ENCODE peak calls at places on chromosomes 11 and 22, in ten cellular contexts. L is PC-3, Z is omental fat pad, T is keratinocyte, A is spleen, D is gastrocnemius medialis, B is cardiac fibroblast, P is heart left ventricle, J is sigmoid colon, O is upper lobe of right lung. N is an unnamed sample.

GRCh38 chr11:21398195-21398594 is 728.8 kb downstream of the NELL1 start:
- DNase-seq in B (no peak), A (no peak), P (no peak), D (no peak), L (no peak), Z (no peak), O (no peak), J (no peak), T (no peak), N (no peak)

GRCh38 chr22:45318168-45318557 is 8.4 kb downstream of the FAM118A start:
- DNase-seq in P (peak), Z (peak), D (no peak), J (peak), O (peak), B (peak), T (no peak), L (no peak), A (peak), N (peak)

GRCh38 chr22:24494535-24495364 is at the start of gene UPB1:
- DNase-seq in T (no peak), O (peak), B (no peak), A (no peak), D (no peak), J (no peak), P (no peak), L (no peak), Z (no peak), N (no peak)

GRCh38 chr11:109851780-109852390 is 241.3 kb upstream of the ZC3H12C start:
- DNase-seq in B (peak), D (no peak), O (no peak), Z (no peak), L (peak), T (no peak), J (no peak), A (no peak), P (no peak), N (no peak)

GRCh38 chr11:12050911-12051667 is 42.7 kb upstream of the DKK3 start:
- DNase-seq in D (no peak), T (no peak), J (no peak), A (no peak), L (no peak), Z (no peak), P (no peak), B (no peak), O (no peak), N (no peak)

GRCh38 chr11:4605057-4605456 is 3.0 kb downstream of the TRIM68 start:
- DNase-seq in A (no peak), D (no peak), B (no peak), L (no peak), O (no peak), Z (no peak), T (no peak), P (no peak), J (no peak), N (no peak)

GRCh38 chr22:25029181-25029580 is 76.7 kb downstream of the KIAA1671 start:
- DNase-seq in P (no peak), L (no peak), Z (no peak), O (no peak), T (no peak), B (no peak), A (no peak), D (no peak), J (no peak), N (no peak)

GRCh38 chr11:2096001-2096918 is 42.9 kb downstream of the IGF2 start:
- DNase-seq in P (no peak), B (peak), J (peak), A (peak), T (no peak), O (peak), Z (no peak), D (no peak), L (no peak), N (no peak)

GRCh38 chr11:100855466-100856067 is 168.5 kb downstream of the ARHGAP42 start:
- DNase-seq in T (no peak), Z (no peak), P (no peak), D (no peak), O (no peak), J (no peak), A (no peak), L (peak), B (peak), N (no peak)

GRCh38 chr11:57456960-57457642 is 3.2 kb upstream of the RTN4RL2 start:
- DNase-seq in Z (peak), P (peak), D (peak), A (peak), L (peak), J (peak), T (no peak), B (peak), O (peak), N (peak)

GRCh38 chr22:39825661-39826102 is 67.9 kb downstream of the ENTHD1 start:
- DNase-seq in P (no peak), B (no peak), Z (no peak), L (no peak), A (peak), D (no peak), O (no peak), T (no peak), J (no peak), N (no peak)

GRCh38 chr11:32829680-32830412 is at the start of gene PRRG4:
- DNase-seq in A (peak), L (peak), T (no peak), D (peak), B (peak), O (peak), P (peak), Z (no peak), J (peak), N (no peak)

DNA sequence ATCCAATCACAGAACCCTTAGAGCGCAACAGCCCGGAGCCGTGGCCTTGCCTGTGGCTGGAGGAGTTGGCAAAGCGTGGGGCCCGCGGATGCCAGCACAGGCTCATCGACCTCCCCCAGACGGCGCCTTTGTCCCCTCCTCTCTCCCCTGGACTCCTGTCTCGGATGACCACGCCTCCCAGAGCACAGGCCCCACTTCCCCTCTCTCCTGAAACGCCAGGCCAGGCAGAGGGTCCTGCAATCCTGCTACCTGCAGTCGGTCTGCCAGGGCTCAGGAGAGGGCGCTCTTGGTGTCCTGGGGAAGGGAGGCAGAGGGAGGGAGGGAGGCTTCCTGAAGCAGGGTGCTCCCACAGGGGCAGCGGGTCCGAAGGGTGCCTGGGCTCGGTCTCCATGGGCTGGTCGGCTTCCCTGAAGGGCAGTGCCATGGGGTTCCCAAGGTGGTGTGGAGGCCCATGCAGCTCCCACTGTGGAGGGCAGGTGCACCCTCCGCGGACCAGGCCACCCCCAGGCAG is 16.6 kb upstream of the TTLL12 start:
- DNase-seq in T (no peak), J (no peak), L (no peak), Z (no peak), P (no peak), A (no peak), B (no peak), O (peak), D (no peak), N (no peak)
- TF ChIP-seq CTCF in T (no peak), J (no peak), L (no peak), Z (no peak), P (no peak), A (no peak), B (no peak), O (no peak), D (no peak), N (no peak)

GRCh38 chr11:113563766-113564165 is 88.6 kb upstream of the DRD2 start:
- DNase-seq in O (no peak), B (no peak), L (peak), P (no peak), J (no peak), T (no peak), Z (no peak), D (no peak), A (no peak), N (no peak)

GRCh38 chr11:113567097-113567496 is 91.9 kb upstream of the DRD2 start:
- DNase-seq in O (no peak), B (no peak), T (no peak), J (no peak), L (no peak), D (no peak), Z (no peak), A (no peak), P (no peak), N (no peak)

GRCh38 chr11:113571531-113571930 is 96.3 kb upstream of the DRD2 start:
- DNase-seq in D (no peak), J (no peak), A (no peak), L (no peak), T (no peak), O (no peak), Z (no peak), P (no peak), B (no peak), N (no peak)

GRCh38 chr11:113570906-113571305 is 95.7 kb upstream of the DRD2 start:
- DNase-seq in Z (no peak), J (no peak), D (no peak), L (no peak), P (no peak), O (no peak), T (no peak), A (no peak), B (no peak), N (no peak)

GRCh38 chr11:113567867-113568266 is 92.7 kb upstream of the DRD2 start:
- DNase-seq in D (no peak), J (no peak), Z (no peak), P (no peak), T (no peak), O (no peak), A (no peak), B (no peak), L (no peak), N (no peak)
- TF ChIP-seq CTCF in D (no peak), J (no peak), Z (no peak), P (no peak), T (no peak), O (no peak), A (no peak), B (no peak), L (no peak), N (no peak)

GRCh38 chr11:65434667-65435179 is 12.1 kb downstream of the NEAT1 start:
- DNase-seq in Z (no peak), L (no peak), J (peak), O (no peak), P (no peak), T (no peak), B (peak), A (no peak), D (no peak), N (no peak)
- TF ChIP-seq CTCF in Z (no peak), L (no peak), J (no peak), O (no peak), P (no peak), T (no peak), B (no peak), A (no peak), D (no peak), N (no peak)

DNA sequence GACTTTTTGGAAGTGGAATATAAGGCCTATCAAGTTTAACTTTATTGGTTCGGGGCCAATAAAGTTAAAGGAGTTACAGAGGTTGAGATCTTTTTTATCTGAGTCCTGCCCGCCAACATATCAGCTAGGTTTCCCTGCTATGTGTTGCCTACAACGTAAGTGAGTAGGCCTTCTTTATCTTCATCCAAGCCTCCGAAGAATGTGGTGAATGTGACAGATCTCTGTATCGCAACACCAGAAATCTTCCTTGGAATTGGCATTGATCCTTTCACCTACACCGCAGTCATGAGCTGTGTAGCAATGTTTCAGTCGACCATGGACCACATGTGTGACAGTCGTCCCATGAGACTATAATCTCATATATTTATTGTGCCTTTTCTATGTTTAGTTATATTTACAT is 37.3 kb upstream of the CADM1 start:
- DNase-seq in D (no peak), Z (no peak), A (no peak), P (no peak), O (no peak), J (no peak), T (no peak), B (no peak), L (no peak), N (no peak)
- TF ChIP-seq CTCF in D (no peak), Z (no peak), A (no peak), P (no peak), O (no peak), J (no peak), T (no peak), B (no peak), L (no peak), N (no peak)

GRCh38 chr22:37591823-37592404 is 12.0 kb upstream of the LGALS2 start:
- DNase-seq in P (no peak), L (no peak), D (no peak), Z (no peak), A (no peak), O (no peak), J (no peak), B (no peak), T (no peak), N (no peak)

GRCh38 chr22:37589607-37590006 is 9.7 kb upstream of the LGALS2 start:
- DNase-seq in P (no peak), Z (no peak), D (no peak), O (no peak), A (no peak), J (no peak), T (no peak), L (no peak), B (no peak), N (no peak)

GRCh38 chr22:37599161-37599560 is 9.5 kb upstream of the GGA1 start:
- DNase-seq in T (no peak), O (no peak), P (no peak), J (no peak), B (no peak), D (no peak), L (peak), A (no peak), Z (no peak), N (no peak)

GRCh38 chr22:37588540-37589215 is 8.8 kb upstream of the LGALS2 start:
- DNase-seq in O (no peak), L (no peak), P (no peak), B (no peak), Z (no peak), J (no peak), D (no peak), T (no peak), A (no peak), N (no peak)

GRCh38 chr22:37594237-37594636 is 14.3 kb upstream of the LGALS2 start:
- DNase-seq in Z (no peak), A (no peak), T (no peak), P (no peak), B (no peak), L (no peak), D (no peak), O (no peak), J (no peak), N (no peak)
- TF ChIP-seq CTCF in Z (no peak), A (no peak), T (peak), P (no peak), B (no peak), L (peak), D (no peak), O (no peak), J (no peak), N (no peak)

DNA sequence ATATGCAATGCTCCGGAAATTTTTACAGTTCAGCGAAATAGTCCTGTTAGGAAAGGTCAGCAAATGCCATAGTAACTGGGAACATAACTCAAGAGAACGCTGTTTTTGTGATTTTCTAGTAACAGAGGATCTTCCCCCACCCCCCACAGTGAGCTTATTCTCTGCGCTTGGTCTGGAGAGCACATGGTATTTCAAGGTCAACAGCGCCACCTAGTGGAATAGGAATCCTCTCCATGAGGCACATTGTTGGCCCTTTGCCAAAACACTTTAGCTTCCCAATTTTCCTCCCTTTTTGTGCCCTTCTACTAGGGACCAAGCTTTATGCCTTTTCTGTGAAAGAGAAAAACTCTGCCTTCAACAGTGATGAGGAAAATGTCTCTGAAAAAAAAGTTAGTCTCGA is 13.2 kb upstream of the OR4C12 start:
- DNase-seq in J (no peak), B (peak), T (peak), O (no peak), L (peak), D (no peak), A (no peak), P (peak), Z (no peak), N (no peak)
- TF ChIP-seq CTCF in J (no peak), B (peak), T (peak), O (peak), L (peak), D (no peak), A (peak), P (peak), Z (no peak), N (no peak)

DNA sequence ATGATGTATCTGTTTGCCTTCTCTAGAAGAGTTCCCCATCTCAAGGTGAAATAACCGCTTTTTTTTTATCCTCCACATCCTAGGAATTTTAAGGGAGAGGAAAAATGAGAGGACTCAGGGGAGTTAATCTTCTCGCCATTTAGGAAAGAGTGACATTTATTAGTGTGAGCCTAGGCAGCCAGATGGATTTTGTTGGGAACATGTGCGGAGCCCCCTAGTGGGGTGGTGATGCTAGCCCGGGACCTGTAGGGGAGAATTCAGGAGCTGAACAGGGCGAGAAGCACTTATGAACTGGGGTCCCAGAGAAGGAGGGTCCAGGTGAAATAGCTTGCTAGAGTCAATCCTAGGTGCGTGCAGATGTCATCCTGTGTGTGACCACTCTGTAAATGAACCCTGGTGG is 10.7 kb downstream of the IL17RA start:
- DNase-seq in L (no peak), J (peak), B (peak), Z (no peak), T (no peak), P (no peak), A (peak), O (peak), D (no peak), N (peak)
- TF ChIP-seq CTCF in L (peak), J (no peak), B (peak), Z (no peak), T (peak), P (no peak), A (no peak), O (peak), D (no peak), N (no peak)

N was measured in CD4-positive, alpha-beta T cell.